ENCODE peak calls at places on chromosome 14, in nine cellular contexts. V is right lobe of liver; L is neural progenitor cell; P is MM.1S; D is IMR-90; C is psoas muscle; F is CD8-positive, alpha-beta T cell; T is heart right ventricle; J is A549. O is an unnamed sample.

GRCh38 chr14:67359319-67359774 is 257 bp downstream of the ATP6V1D start:
- DNase-seq in P (no peak), V (peak), F (no peak), C (peak), T (peak), J (peak), L (peak), D (peak), O (peak)

GRCh38 chr14:33773205-33774030 is 177.5 kb downstream of the EGLN3 start:
- DNase-seq in T (no peak), P (no peak), C (no peak), J (no peak), L (no peak), D (no peak), F (no peak), V (no peak), O (no peak)

GRCh38 chr14:31479026-31479425 is 8.8 kb downstream of the GPR33 start:
- DNase-seq in P (no peak), L (no peak), F (no peak), V (no peak), C (no peak), T (no peak), J (no peak), D (no peak), O (no peak)

GRCh38 chr14:93712838-93713724 is 75.2 kb downstream of the PRIMA1 start:
- DNase-seq in V (peak), C (no peak), D (peak), T (no peak), J (no peak), L (no peak), P (no peak), F (no peak), O (no peak)

GRCh38 chr14:104331871-104332605 is 193.7 kb downstream of the KIF26A start:
- DNase-seq in J (no peak), T (no peak), V (no peak), D (no peak), P (no peak), L (no peak), F (no peak), C (no peak), O (no peak)

GRCh38 chr14:26163761-26164160 is 434.1 kb downstream of the NOVA1 start:
- DNase-seq in F (no peak), J (no peak), P (no peak), V (no peak), L (peak), D (peak), T (no peak), C (no peak), O (no peak)

GRCh38 chr14:74161526-74162158 is 76.9 kb downstream of the LIN52 start:
- DNase-seq in F (no peak), L (peak), C (no peak), J (no peak), V (no peak), T (no peak), P (no peak), D (no peak), O (no peak)

GRCh38 chr14:34710006-34710405 is 4.4 kb downstream of the CFL2 start:
- DNase-seq in F (no peak), V (no peak), T (no peak), C (no peak), L (no peak), P (no peak), D (no peak), J (no peak), O (no peak)

GRCh38 chr14:77543637-77544334 is 45.2 kb upstream of the ISM2 start:
- DNase-seq in F (no peak), C (no peak), T (no peak), P (no peak), V (no peak), J (no peak), L (no peak), D (peak), O (no peak)

DNA sequence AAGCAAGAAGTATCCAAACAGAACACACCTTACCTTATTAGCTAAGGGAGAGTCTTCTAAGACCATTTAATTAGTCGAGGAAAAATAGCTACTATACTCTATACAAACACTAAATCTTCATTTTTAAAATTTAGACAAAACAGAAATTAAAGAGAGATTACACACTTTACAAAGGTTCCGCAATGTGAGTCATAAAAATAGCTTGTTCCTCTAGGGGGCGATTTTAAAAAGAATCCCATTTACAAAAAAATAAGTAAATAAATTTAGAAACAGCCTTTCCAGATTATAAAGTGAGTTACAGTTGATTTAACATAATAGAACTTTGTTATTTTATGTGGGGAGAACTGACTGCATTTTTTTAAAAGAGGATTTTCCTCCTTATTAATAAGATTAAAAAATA is 201.6 kb downstream of the PAX9 start:
- DNase-seq in V (no peak), C (no peak), L (no peak), T (no peak), D (no peak), J (no peak), F (no peak), P (no peak), O (no peak)
- TF ChIP-seq CTCF in V (no peak), C (no peak), L (peak), T (no peak), D (peak), J (no peak), F (no peak), P (no peak), O (no peak)

GRCh38 chr14:96264200-96264553 is 8.2 kb downstream of the BDKRB1 start:
- DNase-seq in F (no peak), C (no peak), V (no peak), D (no peak), P (no peak), T (no peak), L (no peak), J (no peak), O (no peak)
- H3K27ac ChIP-seq in F (no peak), C (no peak), V (no peak), D (peak), P (no peak), T (no peak), L (no peak), J (no peak), O (no peak)

GRCh38 chr14:100573757-100574641 is 13.2 kb downstream of the BEGAIN start:
- DNase-seq in L (no peak), C (no peak), F (no peak), T (no peak), D (no peak), P (no peak), J (no peak), V (no peak), O (no peak)
- H3K4me3 ChIP-seq in L (no peak), C (no peak), F (no peak), T (no peak), D (no peak), P (no peak), J (no peak), V (no peak), O (no peak)

GRCh38 chr14:65414961-65415589 is 2.5 kb downstream of the FUT8 start:
- DNase-seq in J (peak), L (peak), D (peak), C (no peak), T (peak), F (peak), P (peak), V (no peak), O (no peak)
- TF ChIP-seq CTCF in J (peak), L (peak), D (peak), C (peak), T (peak), F (peak), P (peak), V (peak), O (peak)

GRCh38 chr14:64193821-64194220 is 100.3 kb downstream of the ESR2 start:
- DNase-seq in D (no peak), T (no peak), C (no peak), P (no peak), F (no peak), L (no peak), V (no peak), J (no peak), O (no peak)
- H3K27ac ChIP-seq in D (no peak), T (peak), C (peak), P (no peak), F (no peak), L (no peak), V (no peak), J (peak), O (peak)

DNA sequence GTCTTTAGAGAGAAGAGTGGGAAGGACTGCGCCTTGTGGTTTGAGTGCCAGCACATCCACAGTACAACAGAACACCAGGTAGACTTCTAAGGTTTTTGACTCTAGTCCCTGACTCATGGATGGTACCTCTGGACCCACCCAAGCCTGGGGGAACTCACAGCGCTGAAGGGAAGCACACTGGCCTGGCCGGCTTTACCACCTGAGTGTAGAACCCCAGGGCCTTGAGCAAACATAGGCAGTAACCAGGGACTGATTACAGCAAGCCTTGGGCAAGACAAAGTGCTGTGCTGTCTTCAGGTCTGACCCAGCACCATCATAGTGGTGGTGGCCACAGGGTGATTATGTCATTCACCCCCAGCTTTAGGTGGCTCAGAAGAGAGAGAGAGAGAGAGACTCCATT is 17.2 kb downstream of the EML5 start:
- DNase-seq in L (no peak), D (no peak), C (no peak), P (no peak), T (no peak), F (no peak), J (no peak), V (no peak), O (no peak)
- H3K4me3 ChIP-seq in L (no peak), D (no peak), C (no peak), P (no peak), T (no peak), F (no peak), J (no peak), V (no peak), O (no peak)

DNA sequence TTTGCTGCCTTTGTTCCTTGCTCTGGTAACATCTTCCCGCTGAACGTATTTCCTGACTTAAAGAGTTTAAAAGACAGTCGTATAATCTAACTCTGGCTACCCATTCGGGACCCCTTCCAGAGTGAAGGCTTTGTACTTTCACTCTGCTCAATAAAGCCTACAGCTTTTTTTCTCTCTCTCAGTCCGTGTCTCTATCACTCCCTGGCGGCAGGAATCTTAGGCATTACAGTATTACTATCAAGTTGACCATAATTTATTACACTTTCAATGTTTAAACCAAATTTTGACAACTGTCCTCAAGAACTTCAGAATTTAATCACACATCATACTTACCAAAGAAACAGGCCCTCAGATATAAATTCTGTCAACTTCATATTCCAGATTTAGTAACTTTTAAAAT is 967.9 kb downstream of the FSCB start:
- DNase-seq in V (no peak), J (no peak), L (peak), D (peak), P (peak), F (no peak), C (no peak), T (no peak), O (no peak)
- TF ChIP-seq CTCF in V (peak), J (peak), L (peak), D (peak), P (peak), F (no peak), C (peak), T (peak), O (peak)

DNA sequence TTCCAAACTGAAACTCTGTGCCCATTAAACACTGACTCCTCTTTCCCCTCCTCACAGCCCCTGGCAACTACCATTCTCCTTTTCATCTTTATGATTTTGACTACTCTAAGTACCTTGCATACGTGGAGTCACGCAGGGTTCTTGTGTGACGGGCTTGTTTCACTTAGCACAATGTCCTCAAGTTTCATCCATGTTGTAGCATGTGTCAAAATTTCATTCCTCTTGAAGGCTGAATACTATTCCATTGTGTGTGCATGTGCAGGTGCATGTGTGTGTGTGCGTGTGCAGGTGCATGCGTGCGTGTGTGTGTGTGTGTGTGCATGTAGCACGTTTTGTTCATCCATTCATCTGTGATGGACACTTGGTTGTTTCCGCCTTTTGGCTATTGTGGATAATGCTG is 106.1 kb downstream of the ZFP36L1 start:
- DNase-seq in F (no peak), V (no peak), P (no peak), C (no peak), D (no peak), T (no peak), L (no peak), J (no peak), O (no peak)
- H3K27ac ChIP-seq in F (no peak), V (no peak), P (no peak), C (no peak), D (no peak), T (no peak), L (no peak), J (peak), O (no peak)

GRCh38 chr14:99035268-99035667 is 236.7 kb downstream of the BCL11B start:
- DNase-seq in D (no peak), J (no peak), C (peak), P (no peak), F (no peak), L (no peak), T (peak), V (no peak), O (peak)
- H3K4me3 ChIP-seq in D (no peak), J (no peak), C (no peak), P (no peak), F (no peak), L (no peak), T (no peak), V (no peak), O (peak)